ENCODE peak calls at places on chromosome 5, in five cellular contexts. X, Y, V, S and I are unnamed samples.

GRCh38 chr5:39906146-39906545 is 481.4 kb upstream of the DAB2 start:
- DNase-seq in Y (no peak), X (no peak), V (no peak), S (no peak), I (peak)

GRCh38 chr5:130871346-130872086 is 293.5 kb downstream of the HINT1 start:
- DNase-seq in Y (peak), V (peak), X (no peak), S (peak), I (peak)

GRCh38 chr5:56535347-56535746 is 280.0 kb upstream of the MAP3K1 start:
- DNase-seq in S (peak), V (no peak), Y (no peak), X (no peak), I (no peak)

GRCh38 chr5:29001666-29002065 is 1963.3 kb upstream of the CDH9 start:
- DNase-seq in Y (no peak), X (no peak), V (no peak), S (peak), I (no peak)

GRCh38 chr5:150175536-150175935 is 9.0 kb downstream of the CDX1 start:
- DNase-seq in V (peak), Y (peak), S (peak), X (no peak), I (peak)

GRCh38 chr5:61586096-61587084 is 254.3 kb downstream of the ZSWIM6 start:
- DNase-seq in X (no peak), V (no peak), S (no peak), Y (no peak), I (no peak)

GRCh38 chr5:82952326-82952725 is 124.9 kb downstream of the TMEM167A start:
- DNase-seq in X (no peak), Y (no peak), S (peak), V (peak), I (no peak)

GRCh38 chr5:149913449-149914419 is 30.9 kb downstream of the PDE6A start:
- DNase-seq in Y (no peak), X (no peak), V (no peak), S (peak), I (no peak)

GRCh38 chr5:73902327-73903051 is 276.5 kb downstream of the ARHGEF28 start:
- DNase-seq in V (peak), X (peak), Y (no peak), S (peak), I (peak)

GRCh38 chr5:138725153-138725884 is 27.9 kb upstream of the CTNNA1 start:
- DNase-seq in S (peak), V (peak), X (peak), Y (peak), I (peak)

GRCh38 chr5:69493235-69493925 is 790 bp downstream of the OCLN start:
- DNase-seq in X (peak), V (no peak), Y (peak), S (peak), I (peak)

GRCh38 chr5:69467442-69468225 is 25.0 kb upstream of the OCLN start:
- DNase-seq in V (peak), S (no peak), Y (no peak), X (no peak), I (no peak)

GRCh38 chr5:96220610-96221390 is 212.2 kb downstream of the PCSK1 start:
- DNase-seq in Y (no peak), V (peak), X (no peak), S (no peak), I (peak)

GRCh38 chr5:150113047-150113744 is 26.8 kb upstream of the CSF1R start:
- DNase-seq in X (no peak), V (no peak), Y (peak), S (peak), I (no peak)

GRCh38 chr5:63961598-63962161 is 565 bp downstream of the HTR1A start:
- DNase-seq in X (no peak), Y (peak), V (no peak), S (peak), I (no peak)

GRCh38 chr5:66843065-66843464 is 246.9 kb downstream of the MAST4 start:
- DNase-seq in V (no peak), X (no peak), S (no peak), Y (no peak), I (no peak)

GRCh38 chr5:39420482-39421145 is 4.2 kb downstream of the DAB2 start:
- DNase-seq in S (peak), Y (no peak), X (no peak), V (peak), I (peak)

GRCh38 chr5:131264453-131265200 is 774 bp downstream of the CDC42SE2 start:
- DNase-seq in S (peak), Y (peak), X (no peak), V (peak), I (peak)

GRCh38 chr5:165579911-165580310 is 2074.5 kb downstream of the MAT2B start:
- DNase-seq in X (no peak), Y (no peak), V (peak), S (no peak), I (peak)

GRCh38 chr5:66867622-66868322 is 271.6 kb downstream of the MAST4 start:
- DNase-seq in S (peak), X (no peak), Y (no peak), V (no peak), I (no peak)

GRCh38 chr5:124514966-124515365 is 231.5 kb downstream of the ZNF608 start:
- DNase-seq in Y (no peak), V (no peak), X (no peak), S (no peak), I (no peak)

GRCh38 chr5:12675956-12676355 is 771.7 kb upstream of the CTNND2 start:
- DNase-seq in Y (no peak), X (no peak), V (no peak), S (no peak), I (no peak)

GRCh38 chr5:133925866-133926488 is 42.4 kb downstream of the C5orf15 start:
- DNase-seq in V (peak), Y (no peak), X (no peak), S (peak), I (no peak)

GRCh38 chr5:107418902-107419301 is 251.8 kb downstream of the EFNA5 start:
- DNase-seq in Y (no peak), V (no peak), X (no peak), S (no peak), I (no peak)

GRCh38 chr5:53601570-53601969 is 41.1 kb downstream of the NDUFS4 start:
- DNase-seq in S (no peak), X (no peak), V (peak), Y (no peak), I (no peak)

GRCh38 chr5:171242521-171242920 is 66.5 kb upstream of the TLX3 start:
- DNase-seq in S (no peak), X (no peak), Y (no peak), V (peak), I (no peak)

GRCh38 chr5:170211575-170212334 is 21.0 kb upstream of the C5orf58 start:
- DNase-seq in V (no peak), S (no peak), Y (no peak), X (no peak), I (no peak)

GRCh38 chr5:176616520-176616919 is 6.6 kb upstream of the GPRIN1 start:
- DNase-seq in V (no peak), Y (no peak), S (no peak), X (no peak), I (no peak)

GRCh38 chr5:59791602-59792001 is 101.9 kb downstream of the PDE4D start:
- DNase-seq in S (no peak), V (no peak), X (no peak), Y (no peak), I (no peak)

GRCh38 chr5:59789197-59789596 is 104.3 kb downstream of the PDE4D start:
- DNase-seq in V (no peak), Y (no peak), S (no peak), X (no peak), I (peak)

GRCh38 chr5:59791131-59791485 is 102.4 kb downstream of the PDE4D start:
- DNase-seq in S (no peak), V (no peak), X (no peak), Y (no peak), I (no peak)

GRCh38 chr5:59790399-59791130 is 103.0 kb downstream of the PDE4D start:
- DNase-seq in Y (no peak), S (no peak), X (no peak), V (no peak), I (no peak)

DNA sequence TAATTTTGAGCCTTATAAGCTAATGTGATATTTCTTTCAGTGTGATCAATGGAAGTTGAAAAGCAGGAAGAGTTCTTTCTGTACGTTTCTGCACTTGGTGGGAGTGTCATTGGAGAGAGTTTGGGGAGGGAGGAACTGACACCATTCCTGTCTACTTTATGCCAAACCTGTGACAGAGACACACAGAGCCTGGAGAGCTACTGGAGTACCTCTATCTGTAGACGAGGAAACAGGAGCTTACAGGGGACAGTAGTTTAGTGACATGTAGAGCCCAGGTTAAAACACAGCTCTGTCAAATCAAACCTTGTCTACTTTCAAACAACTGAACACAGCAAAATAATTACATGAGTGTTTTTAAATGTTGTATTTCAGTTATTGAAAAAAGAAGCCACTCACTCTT is 103.6 kb downstream of the PDE4D start:
- DNase-seq in V (no peak), S (no peak), X (no peak), Y (no peak), I (no peak)
- H2AK5ac ChIP-seq in V (no peak), S (no peak), X (no peak), Y (no peak), I (peak)

GRCh38 chr5:118863345-118863744 is 125.0 kb downstream of the DTWD2 start:
- DNase-seq in S (no peak), V (peak), X (no peak), Y (no peak), I (no peak)

GRCh38 chr5:118857700-118858099 is 130.6 kb downstream of the DTWD2 start:
- DNase-seq in S (no peak), X (no peak), V (peak), Y (no peak), I (peak)

GRCh38 chr5:118862596-118862995 is 125.8 kb downstream of the DTWD2 start:
- DNase-seq in X (no peak), V (peak), Y (no peak), S (no peak), I (peak)
- H3K9ac ChIP-seq in X (no peak), V (no peak), Y (no peak), S (no peak), I (no peak)

DNA sequence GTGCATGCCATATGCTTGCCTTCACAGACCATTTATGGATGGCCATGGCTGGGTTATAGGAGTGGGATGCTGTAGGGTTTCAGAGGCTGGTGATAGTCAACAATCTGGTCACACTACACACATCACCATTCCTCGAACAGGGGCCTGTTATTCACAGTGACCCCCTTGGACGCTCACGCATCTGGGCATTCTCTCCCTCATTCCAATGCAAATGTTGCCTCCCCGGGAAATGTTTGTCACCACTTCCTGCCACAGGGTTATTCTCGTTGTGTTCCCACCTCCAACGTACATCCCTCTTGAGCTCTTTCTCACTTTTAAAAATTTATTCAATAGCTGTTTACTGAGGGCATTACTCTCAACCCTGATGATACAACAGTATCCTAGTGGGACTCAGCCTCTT is 135.4 kb downstream of the SCAMP1 start:
- DNase-seq in S (peak), V (no peak), Y (peak), X (no peak), I (no peak)
- H2AK5ac ChIP-seq in S (no peak), V (peak), Y (peak), X (no peak), I (no peak)

GRCh38 chr5:5886353-5886752 is 463.9 kb downstream of the ICE1 start:
- DNase-seq in S (no peak), Y (no peak), V (no peak), X (no peak), I (no peak)

GRCh38 chr5:5886812-5887486 is 464.5 kb downstream of the ICE1 start:
- DNase-seq in X (peak), S (peak), Y (peak), V (no peak), I (no peak)

GRCh38 chr5:5885782-5886181 is 463.3 kb downstream of the ICE1 start:
- DNase-seq in V (no peak), X (no peak), Y (no peak), S (no peak), I (no peak)

GRCh38 chr5:5887818-5888217 is 465.3 kb downstream of the ICE1 start:
- DNase-seq in Y (no peak), X (no peak), S (no peak), V (no peak), I (no peak)

GRCh38 chr5:5891350-5891749 is 468.9 kb downstream of the ICE1 start:
- DNase-seq in V (no peak), S (peak), Y (no peak), X (no peak), I (no peak)
- H3K9ac ChIP-seq in V (no peak), S (no peak), Y (no peak), X (no peak), I (no peak)